ENCODE peak calls at places on chromosomes 2 and 18, in four cellular contexts. Z, R, X and H are unnamed samples.

GRCh38 chr18:8689431-8689830 is 15.9 kb upstream of the MTCL1 start:
- DNase-seq in Z (no peak), R (no peak), X (no peak), H (no peak)

GRCh38 chr2:69436594-69436936 is 670 bp downstream of the NFU1 start:
- DNase-seq in Z (peak), R (no peak), X (no peak), H (no peak)

GRCh38 chr2:53911434-53912189 is 51.8 kb upstream of the GPR75 start:
- DNase-seq in Z (no peak), R (no peak), X (no peak), H (no peak)

GRCh38 chr18:26549103-26549485 is 741 bp upstream of the KCTD1 start:
- DNase-seq in Z (no peak), R (no peak), X (no peak), H (no peak)

GRCh38 chr2:70921839-70922590 is 13.7 kb upstream of the ATP6V1B1 start:
- DNase-seq in Z (no peak), R (no peak), X (peak), H (no peak)

GRCh38 chr2:13601506-13601905 is 884.8 kb downstream of the TRIB2 start:
- DNase-seq in Z (no peak), R (no peak), X (no peak), H (no peak)

GRCh38 chr2:9326975-9327374 is 96.4 kb downstream of the ITGB1BP1 start:
- DNase-seq in Z (no peak), R (no peak), X (peak), H (peak)

GRCh38 chr2:54208364-54209240 is 47.4 kb downstream of the TSPYL6 start:
- DNase-seq in Z (no peak), R (no peak), X (peak), H (no peak)

GRCh38 chr2:43445248-43445647 is 150.6 kb downstream of the THADA start:
- DNase-seq in Z (no peak), R (no peak), X (no peak), H (no peak)

GRCh38 chr2:162677476-162677875 is 161.1 kb downstream of the KCNH7 start:
- DNase-seq in Z (no peak), R (no peak), X (no peak), H (no peak)

GRCh38 chr2:196535080-196535479 is 104.4 kb upstream of the CCDC150 start:
- DNase-seq in Z (no peak), R (no peak), X (no peak), H (no peak)

GRCh38 chr18:46222710-46223360 is 118.7 kb downstream of the HAUS1 start:
- DNase-seq in Z (no peak), R (no peak), X (no peak), H (peak)

GRCh38 chr2:198308368-198308767 is 504.0 kb downstream of the PLCL1 start:
- DNase-seq in Z (no peak), R (no peak), X (no peak), H (no peak)

GRCh38 chr2:136134126-136134525 is 16.2 kb upstream of the CXCR4 start:
- DNase-seq in Z (no peak), R (no peak), X (no peak), H (no peak)

GRCh38 chr2:70728128-70728527 is 39.9 kb downstream of the ADD2 start:
- DNase-seq in Z (no peak), R (peak), X (no peak), H (no peak)

GRCh38 chr2:217367464-217367863 is 507.6 kb upstream of the TNP1 start:
- DNase-seq in Z (no peak), R (no peak), X (no peak), H (no peak)

GRCh38 chr2:68857855-68858456 is 13.2 kb downstream of the BMP10 start:
- DNase-seq in Z (peak), R (no peak), X (no peak), H (no peak)

GRCh38 chr18:78090584-78090983 is 840.9 kb downstream of the GALR1 start:
- DNase-seq in Z (no peak), R (no peak), X (no peak), H (no peak)

GRCh38 chr2:119108186-119108585 is 50.4 kb downstream of the C1QL2 start:
- DNase-seq in Z (no peak), R (no peak), X (no peak), H (no peak)

GRCh38 chr2:112706170-112706664 is 14.6 kb upstream of the NT5DC4 start:
- DNase-seq in Z (peak), R (no peak), X (no peak), H (peak)

GRCh38 chr2:176106636-176107539 is at the start of gene HOXD11:
- DNase-seq in Z (no peak), R (no peak), X (no peak), H (no peak)

GRCh38 chr2:105723431-105723830 is 21.3 kb upstream of the NCK2 start:
- DNase-seq in Z (no peak), R (no peak), X (no peak), H (no peak)

GRCh38 chr2:239363946-239364637 is 36.7 kb downstream of the HDAC4 start:
- DNase-seq in Z (no peak), R (no peak), X (no peak), H (no peak)

GRCh38 chr2:71277536-71278103 is 50.7 kb upstream of the PAIP2B start:
- DNase-seq in Z (no peak), R (no peak), X (peak), H (no peak)

GRCh38 chr2:60536716-60537115 is 16.7 kb downstream of the BCL11A start:
- DNase-seq in Z (no peak), R (no peak), X (no peak), H (no peak)

GRCh38 chr2:233705911-233706506 is 6.7 kb upstream of the UGT1A5 start:
- DNase-seq in Z (no peak), R (no peak), X (no peak), H (no peak)

DNA sequence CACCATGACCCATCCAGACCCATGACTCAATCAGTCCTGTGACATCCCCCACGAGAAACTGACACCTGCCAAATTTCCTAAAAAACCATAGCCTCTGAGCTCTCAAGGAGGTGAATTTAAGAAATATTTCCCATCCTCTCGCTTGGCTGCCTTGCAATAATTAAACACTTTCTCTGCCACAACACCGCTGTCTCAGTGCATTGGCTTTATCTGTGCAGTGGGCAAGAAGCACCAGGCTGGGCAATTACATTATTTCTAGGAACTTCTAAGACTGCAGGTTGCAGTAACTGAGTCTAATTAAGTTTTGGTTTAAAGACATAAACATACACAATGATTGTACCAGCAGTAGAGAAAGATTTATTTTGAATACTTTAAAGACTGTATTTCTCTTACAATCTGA is 22.0 kb upstream of the RTTN start:
- DNase-seq in Z (no peak), R (no peak), X (no peak), H (no peak)
- TF ChIP-seq SP1 in Z (no peak), R (no peak), X (no peak), H (no peak)

GRCh38 chr2:23595601-23596251 is 210.7 kb downstream of the KLHL29 start:
- DNase-seq in Z (no peak), R (no peak), X (peak), H (no peak)
- TF ChIP-seq CBX5 in Z (no peak), R (no peak), X (no peak), H (no peak)

GRCh38 chr2:23250371-23250770 is 134.6 kb upstream of the KLHL29 start:
- DNase-seq in Z (no peak), R (no peak), X (no peak), H (no peak)
- TF ChIP-seq SP1 in Z (no peak), R (no peak), X (no peak), H (no peak)

GRCh38 chr2:240958366-240959213 is 39.8 kb upstream of the SNED1 start:
- DNase-seq in Z (no peak), R (no peak), X (no peak), H (no peak)
- TF ChIP-seq CBX5 in Z (no peak), R (no peak), X (no peak), H (no peak)

DNA sequence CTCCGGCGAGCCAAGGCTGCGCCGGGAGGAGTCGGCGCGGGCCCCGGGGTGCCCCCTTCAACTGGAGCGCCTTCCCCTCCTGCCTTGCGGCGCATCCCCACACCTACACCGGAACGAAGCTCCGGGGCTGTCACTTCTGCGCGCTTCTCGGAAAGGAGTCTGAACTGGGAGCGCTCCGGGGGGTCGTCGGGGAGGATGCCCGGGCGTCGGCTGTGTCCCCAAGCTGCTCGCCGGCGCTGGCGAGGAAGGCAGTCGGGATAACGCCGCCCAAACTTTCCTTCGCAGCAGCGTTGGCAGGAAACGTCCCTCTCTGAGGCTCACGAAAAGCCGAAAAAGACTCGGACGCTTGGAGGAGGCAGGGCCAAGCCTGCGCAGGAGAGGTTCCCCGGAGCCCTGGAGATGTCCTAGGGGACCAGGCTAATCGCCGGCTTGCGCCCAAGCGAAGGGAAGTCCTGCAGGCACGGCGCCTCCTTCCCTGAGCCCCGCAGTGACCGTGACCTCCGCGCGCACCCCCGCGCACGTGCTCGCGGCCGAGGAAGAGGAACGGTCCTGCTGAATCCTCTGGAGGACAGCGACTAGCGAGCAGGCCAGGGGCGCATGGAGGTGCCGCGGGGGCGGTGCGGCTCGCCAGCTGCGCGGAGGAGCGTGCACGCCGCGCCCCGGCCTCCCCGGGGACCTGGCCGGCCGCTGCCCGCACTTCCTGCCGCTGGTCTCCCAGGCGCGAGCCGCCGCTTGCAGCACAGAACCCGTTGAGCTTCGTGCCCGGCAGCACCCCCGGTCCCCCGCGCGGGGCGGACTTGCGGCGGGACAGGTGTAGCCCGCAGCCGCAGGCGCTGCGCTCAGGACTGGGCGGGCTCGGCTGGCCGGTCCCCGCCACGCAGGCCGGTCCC is at the start of gene SH3RF3:
- DNase-seq in Z (no peak), R (no peak), X (no peak), H (no peak)
- TF ChIP-seq SP1 in Z (no peak), R (no peak), X (no peak), H (no peak)

DNA sequence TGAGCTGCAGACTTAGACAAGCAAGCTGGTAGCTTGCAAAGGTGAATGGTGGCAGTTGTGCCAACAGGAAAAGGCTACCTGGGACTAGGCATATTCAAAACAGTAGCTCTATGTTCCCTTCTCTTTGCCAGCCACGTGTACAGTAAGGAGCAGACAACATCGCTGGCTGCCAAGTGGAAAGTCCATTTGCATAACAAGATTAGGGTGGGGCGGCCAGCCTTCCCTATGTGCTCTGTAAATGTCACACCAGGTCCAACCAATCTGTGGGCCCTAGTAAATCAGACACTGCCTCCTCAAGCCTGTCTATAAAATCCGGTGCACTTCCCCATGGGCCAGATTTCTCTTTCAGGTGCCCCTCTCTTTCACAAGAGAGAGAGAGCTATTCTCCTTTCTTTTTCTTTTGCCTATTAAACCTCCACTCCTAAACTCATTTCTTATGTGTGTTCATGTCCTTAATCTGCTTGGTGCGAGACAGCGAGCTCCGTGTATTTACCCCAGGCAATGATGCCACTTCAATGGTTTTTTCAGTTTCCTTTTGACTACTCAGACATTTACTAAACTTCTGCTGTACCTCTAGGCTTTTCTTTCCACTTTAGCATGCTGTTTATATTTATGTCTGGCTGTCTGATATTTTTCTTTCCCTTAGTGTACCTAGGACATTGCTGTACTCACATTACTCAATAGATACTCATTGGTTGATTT is 297.4 kb upstream of the GCFC2 start:
- DNase-seq in Z (peak), R (no peak), X (no peak), H (no peak)
- TF ChIP-seq CBX5 in Z (no peak), R (no peak), X (no peak), H (no peak)